ENCODE peak calls at places on chromosomes 2 and 18, in six cellular contexts. L is fibroblast of pulmonary artery, C is uterus, B is left ventricle myocardium inferior, K is mesenchymal stem cell, F is Caco-2. Q is an unnamed sample.
A peak's percentile ranks its signal among the peaks of the same experiment; 100 is the strongest.

GRCh38 chr2:175251425-175252041 is 70.0 kb upstream of the ATP5MC3 start:
- DNase-seq in L (peak; percentile 61), C (no peak), B (no peak), K (peak; percentile 48), F (peak; percentile 29), Q (peak; percentile 36)

GRCh38 chr2:197497301-197497700 is 2.3 kb downstream of the HSPD1 start:
- DNase-seq in L (no peak), C (no peak), B (no peak), K (no peak), F (no peak), Q (no peak)

GRCh38 chr2:200615247-200615646 is 29.4 kb downstream of the AOX1 start:
- DNase-seq in L (peak; percentile 85), C (no peak), B (no peak), K (peak; percentile 81), F (peak; percentile 10), Q (no peak)

GRCh38 chr2:29068513-29068912 is 5.8 kb downstream of the PCARE start:
- DNase-seq in L (no peak), C (no peak), B (no peak), K (no peak), F (no peak), Q (no peak)

GRCh38 chr2:146415291-146415690 is 1429.5 kb upstream of the ACVR2A start:
- DNase-seq in L (no peak), C (no peak), B (no peak), K (no peak), F (no peak), Q (no peak)

GRCh38 chr2:147017976-147018645 is 826.7 kb upstream of the ACVR2A start:
- DNase-seq in L (peak; percentile 24), C (no peak), B (no peak), K (no peak), F (no peak), Q (no peak)

GRCh38 chr2:108199726-108200125 is 40.0 kb upstream of the SULT1C3 start:
- DNase-seq in L (no peak), C (no peak), B (no peak), K (no peak), F (peak; percentile 4), Q (no peak)

GRCh38 chr2:165535443-165535842 is 65.9 kb downstream of the CSRNP3 start:
- DNase-seq in L (no peak), C (no peak), B (no peak), K (no peak), F (no peak), Q (no peak)

GRCh38 chr2:160407393-160408204 is 86.0 kb downstream of the RBMS1 start:
- DNase-seq in L (peak; percentile 75), C (peak; percentile 68), B (peak; percentile 66), K (peak; percentile 62), F (peak; percentile 81), Q (peak; percentile 30)
- H3K4me3 ChIP-seq in L (peak overlapping the region; percentile 83), C (peak overlapping the region; percentile 98), B (peak overlapping the region; percentile 95), K (peak overlapping the region; percentile 87), F (peak overlapping the region; percentile 90), Q (peak overlapping the region; percentile 58)

GRCh38 chr2:113218283-113219091 is 44.7 kb downstream of the PSD4 start:
- DNase-seq in L (no peak), C (no peak), B (peak; percentile 45), K (peak; percentile 68), F (peak; percentile 93), Q (no peak)

GRCh38 chr2:113219525-113219888 is 45.7 kb downstream of the PSD4 start:
- DNase-seq in L (no peak), C (no peak), B (no peak), K (no peak), F (no peak), Q (no peak)

GRCh38 chr2:113220970-113221708 is 47.4 kb downstream of the PSD4 start:
- DNase-seq in L (no peak), C (no peak), B (no peak), K (no peak), F (no peak), Q (no peak)

GRCh38 chr2:113219092-113219441 is 45.3 kb downstream of the PSD4 start:
- DNase-seq in L (no peak), C (no peak), B (no peak), K (no peak), F (no peak), Q (no peak)

GRCh38 chr2:113219889-113220641 is 46.3 kb downstream of the PSD4 start:
- DNase-seq in L (peak; percentile 65), C (no peak), B (peak; percentile 51), K (peak; percentile 17), F (no peak), Q (no peak)
- H3K4me3 ChIP-seq in L (no peak overlapping the region), C (no peak overlapping the region), B (no peak overlapping the region), K (no peak overlapping the region), F (no peak overlapping the region), Q (no peak overlapping the region)

GRCh38 chr18:48947102-48947501 is 3.7 kb downstream of the SMAD7 start:
- DNase-seq in L (peak; percentile 24), C (no peak), B (no peak), K (peak; percentile 23), F (no peak), Q (no peak)
- H3K4me3 ChIP-seq in L (peak overlapping the region; percentile 96), C (peak overlapping the region; percentile 71), B (peak overlapping the region; percentile 94), K (peak overlapping the region; percentile 42), F (no peak overlapping the region), Q (no peak overlapping the region)

GRCh38 chr18:3867252-3867651 is 417.3 kb downstream of the TGIF1 start:
- DNase-seq in L (no peak), C (no peak), B (no peak), K (no peak), F (no peak), Q (no peak)
- H3K4me3 ChIP-seq in L (no peak overlapping the region), C (no peak overlapping the region), B (no peak overlapping the region), K (no peak overlapping the region), F (no peak overlapping the region), Q (no peak overlapping the region)